ENCODE peak calls at places on chromosome 7, in eight cellular contexts. N is CD4-positive, CD25-positive, alpha-beta regulatory T cell; M is amniotic stem cell; A is T-cell; P is naive B cell; U is GM23248; V is EH; X is ELF-1. W is an unnamed sample.

GRCh38 chr7:149625339-149625946 is 127.8 kb upstream of the ZNF746 start:
- DNase-seq in A (peak), M (no peak), V (peak), N (peak), U (peak), P (peak), X (peak), W (peak)

GRCh38 chr7:29890251-29890650 is 83.9 kb downstream of the WIPF3 start:
- DNase-seq in X (no peak), U (no peak), P (no peak), M (no peak), A (no peak), N (no peak), V (no peak), W (no peak)

GRCh38 chr7:45001826-45002225 is 1.8 kb downstream of the CCM2 start:
- DNase-seq in N (no peak), M (no peak), P (no peak), X (no peak), U (no peak), V (no peak), A (no peak), W (no peak)

GRCh38 chr7:128447944-128448556 is 7.6 kb upstream of the HILPDA start:
- DNase-seq in N (no peak), P (no peak), M (no peak), X (no peak), V (no peak), U (no peak), A (no peak), W (no peak)

GRCh38 chr7:71547426-71547825 is 415.5 kb downstream of the GALNT17 start:
- DNase-seq in M (no peak), N (no peak), U (no peak), X (no peak), V (no peak), A (no peak), P (no peak), W (no peak)

GRCh38 chr7:43430412-43430811 is 152.5 kb upstream of the STK17A start:
- DNase-seq in X (no peak), P (no peak), M (no peak), U (peak), V (peak), A (no peak), N (no peak), W (no peak)

GRCh38 chr7:128867842-128868623 is 5.4 kb downstream of the ATP6V1F start:
- DNase-seq in V (peak), N (no peak), P (no peak), M (no peak), A (no peak), X (peak), U (no peak), W (no peak)

GRCh38 chr7:20246236-20246635 is 29.1 kb upstream of the MACC1 start:
- DNase-seq in N (no peak), M (no peak), U (no peak), P (no peak), A (no peak), X (no peak), V (no peak), W (no peak)

GRCh38 chr7:50276446-50276845 is 28.1 kb upstream of the IKZF1 start:
- DNase-seq in P (no peak), X (no peak), M (no peak), N (no peak), V (no peak), A (no peak), U (no peak), W (no peak)

GRCh38 chr7:82945480-82945879 is 217.2 kb downstream of the PCLO start:
- DNase-seq in M (no peak), V (no peak), P (no peak), U (no peak), N (no peak), A (no peak), X (no peak), W (no peak)

GRCh38 chr7:140656548-140657515 is 15.9 kb upstream of the ADCK2 start:
- DNase-seq in M (no peak), A (no peak), X (peak), P (peak), N (no peak), U (peak), V (peak), W (no peak)

GRCh38 chr7:111137296-111138195 is 46.6 kb downstream of the LRRN3 start:
- DNase-seq in U (peak), P (peak), M (no peak), X (peak), N (no peak), A (no peak), V (peak), W (no peak)

GRCh38 chr7:158959021-158959717 is 102.8 kb downstream of the DYNC2I1 start:
- DNase-seq in A (no peak), X (peak), U (no peak), P (no peak), M (no peak), N (no peak), V (no peak), W (no peak)

GRCh38 chr7:141649137-141649864 is 52.7 kb downstream of the DENND11 start:
- DNase-seq in X (no peak), M (no peak), V (no peak), U (no peak), P (peak), A (no peak), N (no peak), W (no peak)

GRCh38 chr7:47887016-47887640 is 61.1 kb downstream of the PKD1L1 start:
- DNase-seq in P (no peak), N (no peak), U (no peak), V (no peak), M (no peak), X (no peak), A (no peak), W (no peak)

GRCh38 chr7:12518920-12519681 is 51.4 kb upstream of the SCIN start:
- DNase-seq in X (peak), N (no peak), U (peak), V (peak), M (no peak), P (no peak), A (no peak), W (no peak)

GRCh38 chr7:42722726-42723125 is 189.1 kb downstream of the C7orf25 start:
- DNase-seq in N (no peak), U (no peak), V (no peak), X (no peak), M (no peak), P (no peak), A (no peak), W (no peak)

GRCh38 chr7:44535348-44536064 is 5.6 kb downstream of the NPC1L1 start:
- DNase-seq in V (no peak), N (no peak), X (no peak), M (no peak), U (no peak), P (no peak), A (no peak), W (no peak)

GRCh38 chr7:77396894-77397547 is 19.1 kb downstream of the GSAP start:
- DNase-seq in N (no peak), A (no peak), U (no peak), X (no peak), P (no peak), M (no peak), V (no peak), W (no peak)

GRCh38 chr7:141456298-141456697 is 94.9 kb upstream of the AGK start:
- DNase-seq in U (no peak), N (no peak), X (no peak), M (no peak), A (no peak), P (no peak), V (peak), W (no peak)

GRCh38 chr7:132403465-132404110 is 172.7 kb downstream of the PLXNA4 start:
- DNase-seq in V (no peak), U (no peak), N (no peak), A (no peak), X (no peak), M (no peak), P (no peak), W (no peak)

GRCh38 chr7:721619-722248 is 4.8 kb upstream of the DNAAF5 start:
- DNase-seq in P (no peak), A (no peak), V (no peak), X (no peak), U (no peak), N (no peak), M (no peak), W (no peak)

GRCh38 chr7:3482147-3482921 is 181.3 kb downstream of the SDK1 start:
- DNase-seq in M (no peak), P (no peak), X (peak), N (no peak), A (no peak), U (peak), V (no peak), W (peak)

GRCh38 chr7:141701489-141702046 is 398 bp downstream of the DENND11 start:
- DNase-seq in A (peak), U (peak), P (peak), X (peak), M (no peak), V (peak), N (peak), W (no peak)

GRCh38 chr7:44581426-44581906 is 565 bp downstream of the TMED4 start:
- DNase-seq in U (peak), A (peak), P (no peak), V (no peak), M (no peak), N (peak), X (no peak), W (no peak)

GRCh38 chr7:12031638-12032037 is 179.5 kb upstream of the TMEM106B start:
- DNase-seq in U (peak), X (peak), A (no peak), M (no peak), N (no peak), P (no peak), V (peak), W (no peak)

GRCh38 chr7:154302380-154302779 is 250.2 kb downstream of the DPP6 start:
- DNase-seq in A (no peak), P (no peak), N (no peak), U (no peak), V (no peak), X (no peak), M (no peak), W (no peak)

GRCh38 chr7:88480901-88481300 is 174.2 kb upstream of the STEAP4 start:
- DNase-seq in N (no peak), U (no peak), M (no peak), A (no peak), X (no peak), P (no peak), V (no peak), W (no peak)

GRCh38 chr7:45098983-45099839 is 10.4 kb upstream of the NACAD start:
- DNase-seq in N (no peak), P (no peak), X (no peak), A (no peak), M (no peak), V (no peak), U (no peak), W (no peak)

W was measured in smooth muscle cell of the brain vasculature.